ENCODE peak calls at places on chromosome 5, in six cellular contexts. T is amniotic stem cell; Y is left lobe of liver; E is CD4-positive, CD25-positive, alpha-beta regulatory T cell; A is GM12891; G is HT-29. Z is an unnamed sample.
A peak's percentile ranks its signal among the peaks of the same experiment; 100 is the strongest.

GRCh38 chr5:172414618-172415599 is 39.4 kb downstream of the SH3PXD2B start:
- DNase-seq in T (no peak), G (no peak), A (no peak), Y (peak; percentile 81), E (no peak), Z (no peak)

GRCh38 chr5:149210968-149211495 is 60.6 kb upstream of the AFAP1L1 start:
- DNase-seq in T (no peak), Y (no peak), A (no peak), E (no peak), G (no peak), Z (no peak)

GRCh38 chr5:171667341-171668096 is 118.1 kb upstream of the SMIM23 start:
- DNase-seq in Y (no peak), E (no peak), T (peak; percentile 51), A (no peak), G (no peak), Z (no peak)

GRCh38 chr5:146722361-146722779 is 156.2 kb downstream of the PPP2R2B start:
- DNase-seq in T (no peak), A (no peak), Y (no peak), G (no peak), E (no peak), Z (no peak)

GRCh38 chr5:67249590-67249895 is 52.9 kb upstream of the CD180 start:
- DNase-seq in A (no peak), Y (no peak), E (no peak), T (no peak), G (no peak), Z (no peak)

GRCh38 chr5:72878854-72879253 is 62.4 kb downstream of the TNPO1 start:
- DNase-seq in E (no peak), T (no peak), Y (no peak), A (no peak), G (no peak), Z (no peak)

GRCh38 chr5:43098064-43098463 is 22.6 kb upstream of the ZNF131 start:
- DNase-seq in E (no peak), Y (no peak), T (no peak), G (no peak), A (no peak), Z (no peak)

GRCh38 chr5:150217874-150218692 is 28.2 kb downstream of the SLC6A7 start:
- DNase-seq in G (peak; percentile 93), E (peak; percentile 78), A (peak; percentile 87), T (no peak), Y (peak; percentile 85), Z (peak; percentile 50)

GRCh38 chr5:73515232-73515631 is 17.0 kb downstream of the BTF3 start:
- DNase-seq in E (no peak), G (peak; percentile 57), T (no peak), Y (no peak), A (no peak), Z (no peak)

GRCh38 chr5:140672455-140673186 is 755 bp downstream of the DND1 start:
- DNase-seq in T (no peak), Y (no peak), G (no peak), E (no peak), A (no peak), Z (no peak)

GRCh38 chr5:90142531-90142930 is 267.0 kb downstream of the CETN3 start:
- DNase-seq in A (no peak), Y (no peak), T (no peak), G (no peak), E (no peak), Z (no peak)

GRCh38 chr5:142403583-142403982 is 78.8 kb upstream of the SPRY4 start:
- DNase-seq in T (no peak), A (no peak), Y (no peak), G (peak; percentile 77), E (no peak), Z (no peak)

GRCh38 chr5:73160239-73160671 is 12.7 kb upstream of the TMEM174 start:
- DNase-seq in A (no peak), E (peak; percentile 85), T (no peak), G (no peak), Y (no peak), Z (no peak)

GRCh38 chr5:142811840-142812557 is 41.8 kb downstream of the ARHGAP26 start:
- DNase-seq in A (no peak), G (no peak), T (no peak), E (no peak), Y (no peak), Z (no peak)

GRCh38 chr5:68528877-68529276 is 313.3 kb downstream of the PIK3R1 start:
- DNase-seq in E (no peak), G (no peak), A (no peak), T (no peak), Y (no peak), Z (no peak)

GRCh38 chr5:85843535-85843934 is 774.2 kb upstream of the COX7C start:
- DNase-seq in G (no peak), E (no peak), T (no peak), A (no peak), Y (no peak), Z (no peak)

GRCh38 chr5:132058646-132059042 is 1.8 kb upstream of the IL3 start:
- DNase-seq in T (no peak), E (no peak), Y (no peak), A (no peak), G (no peak), Z (no peak)

GRCh38 chr5:34716986-34717385 is 60.9 kb downstream of the RAI14 start:
- DNase-seq in T (no peak), A (no peak), G (no peak), E (no peak), Y (no peak), Z (no peak)

GRCh38 chr5:76689321-76690026 is 26.5 kb upstream of the F2R start:
- DNase-seq in T (peak; percentile 68), G (peak; percentile 51), Y (no peak), A (no peak), E (no peak), Z (no peak)

GRCh38 chr5:677131-678101 is 15.7 kb downstream of the TPPP start:
- DNase-seq in T (no peak), Y (no peak), G (no peak), A (no peak), E (no peak), Z (no peak)

GRCh38 chr5:175664723-175665122 is 6.9 kb downstream of the HRH2 start:
- DNase-seq in A (no peak), T (no peak), Y (no peak), E (no peak), G (no peak), Z (no peak)

GRCh38 chr5:54215233-54215736 is 95.1 kb downstream of the ARL15 start:
- DNase-seq in G (no peak), A (no peak), Y (no peak), E (no peak), T (no peak), Z (no peak)

GRCh38 chr5:9686211-9686610 is 56.1 kb upstream of the TAS2R1 start:
- DNase-seq in T (peak; percentile 35), E (no peak), A (no peak), G (no peak), Y (no peak), Z (no peak)